ENCODE peak calls at places on chromosome 18, in five cellular contexts. U, K, T, J and O are unnamed samples.

GRCh38 chr18:22210331-22210754 is 41.0 kb downstream of the GATA6 start:
- DNase-seq in T (no peak), U (peak), J (no peak), K (no peak), O (no peak)

GRCh38 chr18:3233004-3233403 is 13.2 kb upstream of the MYOM1 start:
- DNase-seq in J (no peak), T (no peak), U (no peak), K (no peak), O (no peak)

GRCh38 chr18:25454270-25454659 is 102.3 kb upstream of the ZNF521 start:
- DNase-seq in U (no peak), T (no peak), K (no peak), J (no peak), O (no peak)

GRCh38 chr18:59646228-59646945 is 50.8 kb downstream of the CCBE1 start:
- DNase-seq in U (peak), T (no peak), J (no peak), K (no peak), O (no peak)

GRCh38 chr18:63987743-63988142 is 17.9 kb downstream of the SERPINB8 start:
- DNase-seq in J (no peak), U (no peak), K (no peak), T (no peak), O (no peak)

GRCh38 chr18:47996091-47996541 is 65.7 kb upstream of the SMAD2 start:
- DNase-seq in U (no peak), J (no peak), K (no peak), T (no peak), O (no peak)

GRCh38 chr18:62555135-62555534 is 32.3 kb downstream of the ZCCHC2 start:
- DNase-seq in U (no peak), K (no peak), J (no peak), T (no peak), O (peak)

GRCh38 chr18:2223859-2224258 is 347.4 kb downstream of the METTL4 start:
- DNase-seq in K (peak), T (no peak), U (peak), J (no peak), O (no peak)

GRCh38 chr18:4454548-4455112 is 477 bp downstream of the DLGAP1 start:
- DNase-seq in K (peak), J (no peak), T (peak), U (no peak), O (no peak)